ENCODE peak calls at places on chromosomes 11 and 22, in five cellular contexts. M is HepG2, N is upper lobe of left lung, Q is K562, Z is GM12878. U is an unnamed sample.

GRCh38 chr11:62805991-62806441 is 776 bp upstream of the NXF1 start:
- ATAC-seq in M (no peak), N (no peak), Q (peak), Z (peak), U (no peak)

GRCh38 chr22:22397875-22398524 is 110.5 kb downstream of the ZNF280B start:
- ATAC-seq in M (no peak), N (no peak), Q (peak), Z (no peak), U (peak)

GRCh38 chr22:44918166-44918924 is 91.5 kb downstream of the PHF21B start:
- ATAC-seq in M (no peak), N (no peak), Q (no peak), Z (no peak), U (no peak)

GRCh38 chr11:93817426-93818348 is 32.7 kb downstream of the VSTM5 start:
- ATAC-seq in M (no peak), N (no peak), Q (no peak), Z (no peak), U (no peak)

GRCh38 chr11:126336065-126336464 is 19.4 kb upstream of the ST3GAL4 start:
- ATAC-seq in M (no peak), N (no peak), Q (no peak), Z (no peak), U (no peak)

GRCh38 chr22:32698926-32699619 is 102.4 kb upstream of the TIMP3 start:
- ATAC-seq in M (no peak), N (peak), Q (no peak), Z (no peak), U (peak)

GRCh38 chr22:39300198-39300830 is 19.1 kb downstream of the RPL3 start:
- ATAC-seq in M (peak), N (peak), Q (peak), Z (peak), U (peak)

GRCh38 chr11:92531051-92531747 is 306.6 kb downstream of the FAT3 start:
- ATAC-seq in M (peak), N (no peak), Q (no peak), Z (no peak), U (no peak)

GRCh38 chr22:24247011-24247507 is 2.2 kb upstream of the GGT5 start:
- ATAC-seq in M (peak), N (no peak), Q (no peak), Z (no peak), U (no peak)

GRCh38 chr11:119371067-119371601 is 10.4 kb downstream of the USP2 start:
- ATAC-seq in M (no peak), N (no peak), Q (no peak), Z (no peak), U (no peak)

GRCh38 chr22:28741200-28741757 is 341 bp downstream of the CHEK2 start:
- ATAC-seq in M (peak), N (no peak), Q (peak), Z (no peak), U (no peak)

DNA sequence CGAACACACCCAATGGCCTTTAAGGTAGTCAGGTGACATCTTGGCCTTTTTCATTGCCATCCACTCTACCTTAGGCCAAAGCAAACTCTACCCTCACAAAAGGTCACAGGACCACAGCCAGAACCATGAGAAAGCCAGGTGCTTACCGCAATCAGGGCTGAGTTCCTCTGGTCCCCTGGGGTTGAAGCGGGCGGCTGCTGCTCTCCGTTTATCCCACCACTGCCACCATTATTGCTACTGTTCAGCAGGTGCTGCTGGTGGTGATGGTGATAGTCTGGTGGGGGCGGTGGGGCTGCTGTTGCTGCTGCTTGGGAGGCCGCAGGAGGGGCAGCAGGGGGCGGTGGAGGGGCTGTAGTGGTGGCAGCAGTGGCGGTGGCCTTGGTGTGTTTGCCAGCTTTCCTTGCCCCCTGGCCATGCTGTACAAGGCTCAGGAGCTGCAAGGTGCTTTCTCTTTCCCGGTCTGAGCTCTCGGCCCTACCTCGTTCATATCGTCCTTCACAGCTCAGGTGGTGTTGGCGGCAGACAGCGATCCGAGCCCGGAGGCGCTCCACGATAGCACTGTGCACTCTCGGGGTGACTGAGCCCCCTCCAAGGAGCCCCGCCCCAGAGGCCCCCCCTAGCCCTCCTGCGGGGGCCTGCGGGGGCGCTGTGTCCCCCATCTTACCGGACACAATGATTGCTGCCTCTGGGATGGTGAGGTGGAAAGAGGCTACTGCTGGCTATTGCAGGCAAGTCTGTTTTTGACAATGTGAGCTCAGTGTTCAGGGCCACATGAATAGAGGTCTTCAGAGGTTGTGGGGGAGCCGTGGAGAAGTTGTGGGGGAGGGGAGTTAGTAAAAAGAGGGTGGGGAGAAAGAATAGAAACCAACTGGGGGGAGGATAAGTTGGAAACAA is 1.5 kb downstream of the MAML2 start:
- ATAC-seq in M (peak), N (peak), Q (peak), Z (peak), U (peak)
- TF ChIP-seq CTCF in M (peak), N (peak), Q (peak), Z (peak), U (no peak)

DNA sequence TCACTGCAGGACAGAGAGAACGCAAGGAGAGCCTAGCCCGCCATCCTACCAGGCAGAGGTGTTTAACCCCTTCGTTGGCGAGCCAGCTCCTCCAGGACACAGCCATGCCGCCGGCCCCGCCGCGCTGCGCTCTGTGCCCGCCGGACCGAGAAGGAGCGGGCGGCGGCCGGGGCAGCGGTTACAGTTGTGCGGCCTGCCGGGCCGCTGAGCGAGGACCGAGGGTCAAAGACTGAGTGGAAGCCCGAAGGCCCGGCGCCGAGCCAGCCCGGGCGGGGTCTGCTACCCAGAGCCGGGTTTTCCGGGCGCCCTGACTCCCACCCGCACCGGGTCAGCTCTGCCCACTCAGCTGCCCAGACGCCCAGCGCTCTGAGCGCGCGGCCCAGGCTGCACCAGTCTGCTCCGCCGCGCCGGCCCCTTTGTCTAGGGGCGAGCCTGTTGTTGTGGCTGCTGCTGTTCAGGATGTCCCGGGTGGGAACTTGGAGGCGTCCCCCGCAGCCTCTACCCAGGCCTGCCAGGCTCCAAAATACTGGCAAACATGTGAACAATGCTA is at the start of gene NOX4:
- ATAC-seq in M (peak), N (peak), Q (no peak), Z (no peak), U (peak)
- TF ChIP-seq POLR2AphosphoS5 in M (no peak), N (no peak), Q (no peak), Z (no peak), U (no peak)

GRCh38 chr11:113629562-113629961 is 76.5 kb downstream of the TMPRSS5 start:
- ATAC-seq in M (no peak), N (no peak), Q (no peak), Z (no peak), U (no peak)
- TF ChIP-seq EP300 in M (no peak), N (no peak), Q (no peak), Z (no peak), U (no peak)

GRCh38 chr22:37731804-37732471 is 35.1 kb downstream of the TRIOBP start:
- ATAC-seq in M (peak), N (no peak), Q (peak), Z (peak), U (no peak)

GRCh38 chr22:37725551-37726239 is 28.8 kb downstream of the TRIOBP start:
- ATAC-seq in M (no peak), N (no peak), Q (no peak), Z (no peak), U (no peak)

GRCh38 chr22:37728620-37729019 is 31.8 kb downstream of the TRIOBP start:
- ATAC-seq in M (no peak), N (no peak), Q (peak), Z (no peak), U (peak)

GRCh38 chr22:37726240-37726887 is 29.5 kb downstream of the TRIOBP start:
- ATAC-seq in M (peak), N (no peak), Q (peak), Z (peak), U (no peak)
- TF ChIP-seq CTCF in M (peak), N (no peak), Q (no peak), Z (peak), U (no peak)

GRCh38 chr11:112961146-112961668 is at the start of gene NCAM1:
- ATAC-seq in M (peak), N (no peak), Q (peak), Z (no peak), U (peak)
- TF ChIP-seq POLR2AphosphoS5 in M (no peak), N (no peak), Q (no peak), Z (no peak), U (peak)

DNA sequence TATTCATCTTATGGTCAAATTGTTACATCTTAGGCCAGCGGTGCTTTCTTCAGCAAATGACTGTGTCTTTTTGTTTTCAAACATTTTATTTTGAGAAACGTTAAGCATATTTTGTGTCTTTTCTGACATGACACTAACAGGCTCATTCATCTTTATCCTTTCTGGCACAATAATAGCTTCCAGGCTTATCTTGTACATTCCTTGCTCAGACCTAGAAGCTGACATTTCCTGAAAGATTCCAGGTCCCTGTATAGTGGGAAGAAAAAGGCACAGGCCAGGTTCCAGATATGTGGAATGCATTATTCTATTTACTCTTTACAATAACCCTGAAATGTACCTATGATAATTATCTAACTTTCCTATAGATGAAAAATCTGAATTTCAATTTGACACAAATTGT is 379.1 kb upstream of the B3GAT1 start:
- ATAC-seq in M (no peak), N (no peak), Q (no peak), Z (no peak), U (no peak)
- TF ChIP-seq EP300 in M (no peak), N (no peak), Q (no peak), Z (no peak), U (no peak)

DNA sequence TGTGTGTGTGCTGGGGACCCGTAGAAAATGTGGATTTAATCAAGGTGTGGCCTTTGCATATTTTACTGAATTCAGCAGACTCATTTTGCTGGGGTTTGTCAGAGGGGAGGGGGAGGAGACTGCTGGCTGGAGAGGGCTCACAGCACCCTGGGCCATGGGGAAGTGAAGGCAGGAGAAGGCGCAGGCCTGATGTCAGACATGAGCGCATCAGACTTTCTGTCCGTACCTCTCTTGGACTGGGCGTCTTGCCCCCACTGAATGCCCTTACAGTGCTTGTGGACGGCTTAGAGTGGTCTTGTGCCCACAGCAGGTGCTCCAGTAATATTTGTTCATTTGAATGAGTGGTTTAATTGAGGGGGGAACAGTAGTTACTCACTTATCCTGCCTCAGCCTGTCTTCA is 75.2 kb downstream of the TEAD1 start:
- ATAC-seq in M (no peak), N (peak), Q (no peak), Z (no peak), U (no peak)
- TF ChIP-seq CTCF in M (no peak), N (no peak), Q (no peak), Z (no peak), U (no peak)

DNA sequence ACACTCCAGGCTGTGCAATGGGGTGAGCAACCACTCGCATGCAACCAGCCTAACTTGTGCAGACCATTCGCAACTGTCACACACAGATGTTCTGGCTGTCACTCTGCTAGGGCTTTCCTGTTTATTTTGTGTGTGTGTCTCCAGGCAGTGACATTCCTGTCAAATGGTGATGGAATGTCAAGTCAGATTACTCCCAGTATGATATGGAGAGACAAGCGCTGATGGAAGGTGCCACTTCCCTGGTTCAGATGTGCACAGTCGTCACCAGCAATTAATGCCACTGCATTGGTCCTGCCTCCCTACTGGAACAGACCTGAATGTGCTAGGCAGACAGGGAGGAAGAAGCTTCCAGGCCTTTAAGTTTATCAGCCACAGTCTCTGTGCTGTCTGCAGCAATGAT is 442.4 kb upstream of the ISX start:
- ATAC-seq in M (no peak), N (no peak), Q (no peak), Z (no peak), U (no peak)
- TF ChIP-seq POLR2AphosphoS5 in M (no peak), N (no peak), Q (no peak), Z (no peak), U (no peak)

GRCh38 chr11:112037527-112037926 is 12.3 kb downstream of the DLAT start:
- ATAC-seq in M (no peak), N (no peak), Q (no peak), Z (no peak), U (no peak)

GRCh38 chr11:112029460-112029859 is 4.3 kb downstream of the DLAT start:
- ATAC-seq in M (no peak), N (no peak), Q (no peak), Z (no peak), U (no peak)

GRCh38 chr11:112033902-112034301 is 8.7 kb downstream of the DLAT start:
- ATAC-seq in M (no peak), N (no peak), Q (no peak), Z (no peak), U (no peak)
- TF ChIP-seq EP300 in M (no peak), N (no peak), Q (no peak), Z (no peak), U (no peak)

DNA sequence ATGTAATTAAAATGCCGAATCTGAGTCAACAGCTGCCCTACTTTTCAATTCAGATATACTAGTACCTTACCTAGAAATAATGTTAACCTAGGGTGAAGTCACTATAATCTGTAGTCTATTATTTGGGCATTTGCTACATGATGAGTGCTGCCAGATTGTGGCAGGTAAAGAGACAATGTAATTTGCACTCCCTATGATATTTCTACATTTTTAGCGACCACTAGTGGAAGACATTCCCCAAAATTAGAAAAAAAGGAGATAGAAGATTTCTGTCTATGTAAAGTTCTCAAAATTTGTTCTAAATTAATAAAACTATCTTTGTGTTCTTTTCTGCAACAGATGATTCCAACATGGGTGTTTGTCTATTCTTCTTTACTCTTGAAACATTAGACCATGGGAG is 14.1 kb downstream of the MS4A1 start:
- ATAC-seq in M (no peak), N (no peak), Q (no peak), Z (peak), U (no peak)
- TF ChIP-seq CTCF in M (no peak), N (no peak), Q (no peak), Z (peak), U (no peak)

U was measured in gastroesophageal sphincter.